ENCODE peak calls at places on chromosome 15, in four cellular contexts. J is IMR-90, C is H9, V is upper lobe of right lung. R is an unnamed sample.

GRCh38 chr15:51129513-51130197 is 34.9 kb upstream of the TNFAIP8L3 start:
- DNase-seq in J (no peak), V (no peak), C (no peak), R (no peak)

GRCh38 chr15:94877833-94878232 is 646.5 kb downstream of the MCTP2 start:
- DNase-seq in V (no peak), C (no peak), J (no peak), R (no peak)

GRCh38 chr15:90192961-90193786 is 8.0 kb upstream of the SEMA4B start:
- DNase-seq in V (no peak), J (peak; percentile 53), C (no peak), R (no peak)

GRCh38 chr15:51775967-51776816 is 24.8 kb downstream of the TMOD2 start:
- DNase-seq in J (peak; percentile 55), V (no peak), C (peak; percentile 74), R (peak; percentile 13)

GRCh38 chr15:49135342-49135857 is 20.0 kb downstream of the COPS2 start:
- DNase-seq in J (peak; percentile 6), C (no peak), V (no peak), R (no peak)

GRCh38 chr15:57797145-57797544 is 90.6 kb downstream of the POLR2M start:
- DNase-seq in C (no peak), V (no peak), J (no peak), R (no peak)

GRCh38 chr15:52227456-52227855 is 36.3 kb upstream of the GNB5 start:
- DNase-seq in V (no peak), J (peak; percentile 88), C (peak; percentile 82), R (peak; percentile 40)

GRCh38 chr15:60972866-60973265 is 256.2 kb downstream of the RORA start:
- DNase-seq in C (no peak), V (no peak), J (peak; percentile 93), R (no peak)

GRCh38 chr15:29698030-29698701 is 124.1 kb downstream of the TJP1 start:
- DNase-seq in J (peak; percentile 94), V (no peak), C (no peak), R (no peak)

GRCh38 chr15:99565031-99565280 is 828 bp upstream of the MEF2A start:
- DNase-seq in J (no peak), C (peak; percentile 53), V (no peak), R (no peak)

GRCh38 chr15:31082771-31083393 is 18.6 kb downstream of the TRPM1 start:
- DNase-seq in V (no peak), C (no peak), J (peak; percentile 51), R (no peak)

GRCh38 chr15:25691544-25692430 is 171.3 kb downstream of the ATP10A start:
- DNase-seq in C (no peak), V (peak; percentile 22), J (peak; percentile 31), R (no peak)

GRCh38 chr15:68352401-68353062 is 75.0 kb downstream of the FEM1B start:
- DNase-seq in V (no peak), J (peak; percentile 98), C (no peak), R (peak; percentile 31)

GRCh38 chr15:35533130-35534110 is 12.5 kb downstream of the DPH6 start:
- DNase-seq in C (no peak), J (peak; percentile 85), V (no peak), R (no peak)

GRCh38 chr15:26879770-26880169 is 12.9 kb downstream of the GABRA5 start:
- DNase-seq in C (no peak), J (no peak), V (no peak), R (no peak)

GRCh38 chr15:73996939-73997338 is 2.4 kb downstream of the PML start:
- DNase-seq in C (no peak), V (no peak), J (no peak), R (no peak)
- H3K27ac ChIP-seq in C (peak overlapping the region; percentile 13), V (peak overlapping the region; percentile 85), J (no peak overlapping the region), R (peak overlapping the region; percentile 78)

DNA sequence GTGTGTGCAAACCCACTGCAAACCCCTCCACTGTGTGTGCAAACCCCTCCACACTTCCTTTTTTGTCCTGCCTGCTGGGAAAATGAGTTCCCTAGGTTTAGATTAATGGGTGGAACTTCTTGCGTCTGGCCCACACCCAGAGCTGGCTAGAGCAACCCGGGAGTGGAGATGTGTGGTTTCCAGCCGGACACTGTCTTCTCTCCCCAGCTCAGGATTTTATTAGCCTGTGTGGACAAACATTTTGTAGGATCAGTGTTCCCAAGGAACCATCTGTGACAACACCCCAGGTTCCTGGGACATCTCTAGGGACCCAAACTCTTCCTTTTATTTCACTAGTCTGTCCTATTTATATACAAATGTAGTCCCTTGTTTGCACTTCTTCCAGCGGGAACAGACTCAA is 9.6 kb upstream of the LRRK1 start:
- DNase-seq in C (no peak), V (no peak), J (no peak), R (no peak)
- H3K27me3 ChIP-seq in C (no peaks in the 10 kb centered on the region), V (no peaks in the 10 kb centered on the region), J (peaks cover 1% of the 10 kb centered on the region), R (no peaks in the 10 kb centered on the region)

DNA sequence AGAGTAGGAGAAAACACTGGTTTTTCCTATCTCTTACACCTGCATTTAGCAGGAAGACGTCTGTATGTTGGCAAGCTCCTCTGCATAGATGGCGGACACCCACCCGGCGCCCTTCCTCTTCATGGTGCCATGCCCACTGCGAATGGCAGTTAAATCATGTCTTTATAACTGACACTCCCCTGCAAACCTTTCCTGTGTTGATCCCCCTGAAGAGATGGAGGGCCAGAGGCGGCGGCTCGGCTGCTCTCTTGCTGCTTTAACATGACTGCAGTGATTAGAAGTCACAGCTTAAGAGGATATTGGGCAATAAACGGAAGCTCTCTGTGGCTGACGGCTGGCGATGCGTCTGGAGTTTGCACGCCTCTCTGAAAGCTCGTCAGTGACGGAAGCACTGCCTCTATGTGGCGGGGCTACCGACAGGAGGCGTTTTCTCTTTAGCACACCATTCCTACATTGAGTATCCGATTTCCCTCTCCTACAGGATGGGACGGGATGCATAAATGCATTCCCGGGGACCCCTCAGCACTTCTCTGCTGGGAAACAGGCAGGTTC is 25.5 kb upstream of the SNRPA1 start:
- DNase-seq in J (peak; percentile 51), V (peak; percentile 86), C (peak; percentile 78), R (peak; percentile 37)
- TF ChIP-seq CTCF in J (peak; percentile 42), V (peak; percentile 54), C (peak; percentile 79), R (peak; percentile 41)

DNA sequence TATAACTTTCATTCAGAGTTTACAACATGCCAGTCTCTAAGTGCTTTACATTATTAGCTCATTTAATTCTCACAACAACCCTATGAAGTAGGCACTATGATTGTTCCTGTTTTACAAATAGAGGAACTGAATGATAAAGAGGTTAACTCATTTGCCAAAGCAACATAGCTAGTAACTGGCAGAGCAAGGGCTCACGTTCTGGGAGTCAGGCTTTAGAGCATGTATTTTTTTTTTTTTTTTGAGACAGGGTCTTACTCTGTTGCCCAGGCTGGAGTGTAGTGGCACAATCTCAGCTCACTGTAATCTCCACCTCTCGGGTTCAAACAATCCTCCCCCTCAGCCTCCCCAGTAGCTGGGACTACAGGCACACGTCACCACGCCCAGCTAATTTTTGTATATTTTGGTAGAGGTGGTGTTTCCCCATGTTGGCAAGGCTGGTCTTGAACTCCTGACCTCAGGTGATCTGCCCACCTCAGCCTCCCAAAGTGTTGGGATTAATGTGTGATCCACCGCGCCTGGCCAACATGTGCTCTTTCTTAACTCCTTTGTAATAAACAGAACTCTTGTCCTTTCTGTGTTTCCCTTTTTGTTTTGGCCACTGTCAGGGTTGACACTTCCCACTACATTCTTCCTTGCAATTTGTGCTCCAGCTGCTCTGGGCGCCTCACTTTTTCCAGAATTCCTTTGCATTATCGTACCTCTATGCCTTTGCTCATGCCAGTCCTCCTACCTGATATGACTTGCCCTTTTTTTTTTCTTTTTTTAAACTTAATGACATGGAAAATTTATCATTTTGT is 39.0 kb upstream of the SMAD3 start:
- DNase-seq in J (no peak), V (no peak), C (no peak), R (no peak)
- H3K27ac ChIP-seq in J (peak overlapping the region; percentile 47), V (peak overlapping the region; percentile 18), C (no peak overlapping the region), R (no peak overlapping the region)

GRCh38 chr15:93241696-93242585 is 152.9 kb upstream of the RGMA start:
- DNase-seq in J (no peak), C (peak; percentile 90), V (no peak), R (no peak)
- H3K27me3 ChIP-seq in J (no peaks in the 10 kb centered on the region), C (no peaks in the 10 kb centered on the region), V (no peaks in the 10 kb centered on the region), R (no peaks in the 10 kb centered on the region)

GRCh38 chr15:40562691-40563090 is 2.2 kb downstream of the CCDC32 start:
- DNase-seq in V (no peak), C (no peak), J (no peak), R (no peak)

GRCh38 chr15:40564591-40565332 is at the start of gene CCDC32:
- DNase-seq in C (peak; percentile 100), V (peak; percentile 98), J (peak; percentile 98), R (peak; percentile 88)

GRCh38 chr15:40569139-40569953 is at the start of gene RPUSD2:
- DNase-seq in C (peak; percentile 93), J (peak; percentile 89), V (peak; percentile 97), R (peak; percentile 81)

GRCh38 chr15:40565333-40566238 is 744 bp upstream of the CCDC32 start:
- DNase-seq in V (no peak), J (no peak), C (no peak), R (no peak)

GRCh38 chr15:40567111-40567510 is 2.0 kb upstream of the RPUSD2 start:
- DNase-seq in J (no peak), V (no peak), C (peak; percentile 49), R (no peak)
- TF ChIP-seq CTCF in J (peak; percentile 14), V (no peak), C (peak; percentile 63), R (no peak)

GRCh38 chr15:40092416-40093223 is 16.1 kb downstream of the BMF start:
- DNase-seq in C (no peak), J (peak; percentile 86), V (peak; percentile 74), R (no peak)
- H3K27ac ChIP-seq in C (no peak overlapping the region), J (peak overlapping the region; percentile 95), V (peak overlapping the region; percentile 76), R (no peak overlapping the region)

DNA sequence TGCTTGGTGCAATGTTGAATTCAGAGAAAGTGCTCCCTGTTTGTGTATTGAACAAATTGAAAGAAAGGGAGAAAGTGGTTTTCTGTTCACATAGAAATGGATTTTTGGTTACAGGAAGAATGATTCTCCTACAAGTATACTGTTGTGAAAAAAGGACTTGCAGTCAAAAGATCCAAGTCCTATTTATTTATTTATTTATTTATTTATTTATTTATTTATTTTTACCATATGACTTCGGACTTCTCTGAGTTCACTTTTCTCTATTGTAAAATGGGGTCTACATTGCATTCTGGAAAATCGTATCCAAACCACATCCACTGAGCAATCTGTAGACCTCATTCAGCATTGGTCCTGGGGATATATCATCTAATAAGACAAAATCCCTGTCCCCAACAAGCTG is 46.1 kb downstream of the STARD5 start:
- DNase-seq in J (no peak), C (no peak), V (no peak), R (no peak)
- H3K27me3 ChIP-seq in J (no peaks in the 10 kb centered on the region), C (no peaks in the 10 kb centered on the region), V (no peaks in the 10 kb centered on the region), R (no peaks in the 10 kb centered on the region)

GRCh38 chr15:33746203-33746602 is 222.1 kb upstream of the CHRM5 start:
- DNase-seq in C (no peak), J (no peak), V (no peak), R (no peak)
- TF ChIP-seq CTCF in C (no peak), J (no peak), V (no peak), R (no peak)